ENCODE peak calls at places on chromosomes 16 and 17, in seven cellular contexts. P is esophagus muscularis mucosa, S is adrenal gland, J is progenitor cell of endocrine pancreas, Q is A673, O is kidney epithelial cell, A is left lung. W is an unnamed sample.

GRCh38 chr16:57999366-57999970 is 1.0 kb downstream of the ZNF319 start:
- DNase-seq in P (no peak), S (no peak), J (no peak), A (no peak), Q (peak; percentile 60), O (no peak), W (no peak)

GRCh38 chr17:33459078-33459940 is 166.2 kb upstream of the ASIC2 start:
- DNase-seq in J (no peak), A (no peak), O (no peak), Q (no peak), P (no peak), S (no peak), W (no peak)

GRCh38 chr16:48608871-48609452 is 1.0 kb downstream of the N4BP1 start:
- DNase-seq in A (no peak), O (no peak), Q (no peak), J (no peak), S (no peak), P (no peak), W (no peak)

GRCh38 chr17:17463821-17464220 is 13.0 kb upstream of the MED9 start:
- DNase-seq in J (no peak), P (no peak), A (no peak), O (no peak), Q (no peak), S (no peak), W (no peak)

GRCh38 chr16:46715769-46716305 is 26.4 kb downstream of the ORC6 start:
- DNase-seq in A (no peak), P (no peak), Q (no peak), J (no peak), S (no peak), O (no peak), W (no peak)

GRCh38 chr17:73318861-73319260 is 7.1 kb upstream of the CDC42EP4 start:
- DNase-seq in Q (no peak), P (no peak), S (no peak), O (no peak), A (no peak), J (no peak), W (no peak)

GRCh38 chr16:30688701-30689100 is 10.3 kb upstream of the SRCAP start:
- DNase-seq in J (no peak), Q (no peak), S (no peak), P (no peak), O (no peak), A (no peak), W (no peak)

GRCh38 chr16:87407511-87408112 is 15.5 kb downstream of the MAP1LC3B start:
- DNase-seq in Q (no peak), A (peak; percentile 85), P (no peak), O (no peak), S (peak; percentile 90), J (no peak), W (no peak)

GRCh38 chr17:45061606-45062205 is 589 bp downstream of the NMT1 start:
- DNase-seq in A (no peak), P (no peak), J (no peak), S (no peak), O (no peak), Q (no peak), W (no peak)

GRCh38 chr17:42135664-42136653 is 13.4 kb downstream of the HSPB9 start:
- DNase-seq in A (peak; percentile 84), J (peak; percentile 34), P (no peak), Q (peak; percentile 9), O (no peak), S (peak; percentile 84), W (no peak)

GRCh38 chr17:1241904-1242303 is 28.3 kb upstream of the BHLHA9 start:
- DNase-seq in P (no peak), O (no peak), S (no peak), A (no peak), Q (no peak), J (no peak), W (no peak)

GRCh38 chr16:82050506-82050905 is 15.5 kb downstream of the HSD17B2 start:
- DNase-seq in Q (no peak), S (no peak), O (no peak), A (no peak), J (no peak), P (no peak), W (no peak)

GRCh38 chr16:66289051-66289680 is 77.3 kb upstream of the CDH5 start:
- DNase-seq in Q (no peak), P (no peak), A (no peak), O (no peak), J (no peak), S (no peak), W (no peak)

GRCh38 chr17:80889897-80890550 is 101.6 kb upstream of the CHMP6 start:
- DNase-seq in Q (no peak), S (no peak), A (peak; percentile 62), O (no peak), J (no peak), P (no peak), W (no peak)

GRCh38 chr16:19020689-19021088 is 37.0 kb downstream of the TMC7 start:
- DNase-seq in O (no peak), A (no peak), J (no peak), S (no peak), P (no peak), Q (no peak), W (no peak)

GRCh38 chr16:58461056-58461455 is 38.9 kb upstream of the NDRG4 start:
- DNase-seq in J (no peak), P (no peak), Q (no peak), A (no peak), S (peak; percentile 62), O (no peak), W (no peak)

GRCh38 chr16:26701243-26701886 is 365.4 kb upstream of the C16orf82 start:
- DNase-seq in P (no peak), Q (no peak), S (no peak), J (no peak), O (no peak), A (no peak), W (no peak)

GRCh38 chr17:75876190-75876937 is 2.0 kb downstream of the TRIM47 start:
- DNase-seq in S (peak; percentile 81), J (no peak), Q (no peak), O (no peak), P (no peak), A (no peak), W (no peak)

GRCh38 chr16:75620326-75621169 is 2.5 kb downstream of the ADAT1 start:
- DNase-seq in J (no peak), A (no peak), O (no peak), S (no peak), Q (no peak), P (no peak), W (no peak)

GRCh38 chr16:89744813-89745212 is 23.5 kb downstream of the ZNF276 start:
- DNase-seq in A (peak; percentile 69), S (peak; percentile 73), J (no peak), P (no peak), Q (no peak), O (no peak), W (no peak)

GRCh38 chr16:29023279-29024278 is 38.7 kb downstream of the LAT start:
- DNase-seq in S (no peak), P (no peak), Q (no peak), J (no peak), A (no peak), O (no peak), W (no peak)

GRCh38 chr16:89670496-89671431 is 13.1 kb downstream of the SPATA33 start:
- DNase-seq in P (no peak), J (no peak), O (no peak), A (peak; percentile 34), Q (no peak), S (no peak), W (no peak)

GRCh38 chr16:46757339-46758050 is 9.4 kb upstream of the MYLK3 start:
- DNase-seq in J (no peak), A (no peak), P (no peak), O (no peak), Q (no peak), S (no peak), W (no peak)

GRCh38 chr17:76726766-76727718 is at the start of gene METTL23:
- DNase-seq in S (peak; percentile 89), J (peak; percentile 70), P (peak; percentile 94), A (no peak), Q (peak; percentile 69), O (no peak), W (no peak)

GRCh38 chr17:49315974-49316570 is 46.0 kb downstream of the ZNF652 start:
- DNase-seq in S (no peak), J (no peak), O (no peak), P (no peak), Q (peak; percentile 15), A (no peak), W (no peak)

GRCh38 chr16:81443688-81444447 is 740 bp upstream of the CMIP start:
- DNase-seq in S (peak; percentile 54), A (peak; percentile 89), Q (no peak), O (no peak), P (no peak), J (peak; percentile 27), W (no peak)

DNA sequence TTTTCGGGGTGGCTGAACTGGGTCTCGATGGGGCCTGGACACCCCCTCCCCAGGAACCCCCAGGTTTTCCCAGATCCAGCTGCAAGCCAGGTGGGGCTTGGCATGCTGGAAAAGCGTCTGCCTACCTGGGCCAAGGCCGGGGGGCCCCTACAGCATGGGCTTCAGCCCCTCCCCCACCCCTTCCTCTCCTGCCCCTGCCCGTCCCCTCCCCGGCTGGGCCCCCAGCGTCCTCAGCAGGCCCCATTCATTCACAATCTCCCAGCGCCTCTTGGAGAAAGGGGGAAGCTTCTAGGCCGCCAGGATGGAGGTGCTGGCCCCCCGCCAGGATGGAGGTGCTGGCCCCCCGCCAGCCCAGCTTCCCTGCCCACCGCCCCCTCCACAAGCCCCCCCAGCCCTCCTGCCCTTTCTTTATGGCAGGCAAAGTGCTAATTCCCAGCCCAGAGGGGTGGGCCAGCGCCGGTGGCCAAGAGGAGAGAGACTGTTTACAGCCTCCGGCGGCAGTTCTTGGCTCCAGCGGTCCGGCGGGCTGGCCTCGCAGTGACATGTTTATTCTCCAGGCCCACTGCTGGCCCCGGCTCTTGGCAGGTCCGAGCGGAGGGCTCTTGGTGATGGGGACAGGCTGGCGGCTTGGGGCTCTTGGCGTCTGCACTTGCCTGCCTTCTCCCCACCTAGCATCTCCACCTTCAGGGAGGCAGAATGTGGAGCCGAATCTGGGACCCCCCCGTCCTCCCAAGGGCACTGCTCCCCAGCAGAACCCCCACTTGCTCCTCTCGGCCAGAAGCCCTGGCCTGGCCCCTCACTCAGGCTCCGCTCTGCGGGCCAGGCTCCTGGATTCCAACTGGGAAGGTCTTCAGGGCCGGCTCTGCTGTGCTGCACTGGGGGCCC is 94.4 kb upstream of the CIBAR2 start:
- DNase-seq in Q (no peak), O (no peak), A (peak; percentile 81), J (no peak), S (peak; percentile 72), P (no peak), W (no peak)
- TF ChIP-seq CTCF in Q (no peak), O (no peak), A (no peak), J (no peak), S (no peak), P (no peak), W (no peak)

GRCh38 chr16:521381-522210 is 5.9 kb upstream of the CAPN15 start:
- DNase-seq in O (no peak), A (no peak), P (no peak), Q (no peak), J (no peak), S (no peak), W (no peak)
- TF ChIP-seq CTCF in O (peak; percentile 11), A (no peak), P (no peak), Q (no peak), J (no peak), S (no peak), W (no peak)

GRCh38 chr17:46167267-46167666 is 26.0 kb downstream of the KANSL1 start:
- DNase-seq in J (no peak), P (no peak), S (no peak), O (no peak), Q (no peak), A (no peak), W (no peak)
- TF ChIP-seq CTCF in J (no peak), P (no peak), S (no peak), O (no peak), Q (no peak), A (no peak), W (no peak)

GRCh38 chr17:60586288-60586974 is 13.6 kb upstream of the PPM1D start:
- DNase-seq in S (no peak), Q (no peak), J (no peak), O (no peak), P (no peak), A (no peak), W (no peak)
- TF ChIP-seq CTCF in S (no peak), Q (no peak), J (peak; percentile 41), O (peak; percentile 47), P (no peak), A (no peak), W (peak; percentile 35)